ENCODE peak calls at places on chromosomes 1 and 21, in four cellular contexts. V is mesenchymal stem cell, O is tibial artery, S is adipocyte. Y is an unnamed sample. For H3K4me1, the result is how much of the 10 kb centered on the place peaks cover.

GRCh38 chr21:23402929-23403520 is 2204.3 kb downstream of the MRPL39 start:
- DNase-seq in O (no peak), S (no peak), V (no peak), Y (no peak)

GRCh38 chr21:14675774-14676530 is 129.8 kb upstream of the SAMSN1 start:
- DNase-seq in S (no peak), V (no peak), O (no peak), Y (no peak)

GRCh38 chr1:38088366-38088765 is 41.8 kb upstream of the POU3F1 start:
- DNase-seq in O (no peak), V (no peak), S (no peak), Y (no peak)

GRCh38 chr1:43938892-43939587 is 5.4 kb downstream of the ARTN start:
- DNase-seq in V (no peak), O (no peak), S (no peak), Y (no peak)

GRCh38 chr1:27527223-27527856 is 37.4 kb upstream of the WASF2 start:
- DNase-seq in V (peak), S (no peak), O (peak), Y (no peak)

GRCh38 chr1:100612540-100612939 is 74.6 kb downstream of the GPR88 start:
- DNase-seq in S (no peak), V (no peak), O (no peak), Y (no peak)

GRCh38 chr1:178684542-178685000 is 40.5 kb upstream of the RALGPS2 start:
- DNase-seq in S (peak), V (peak), O (no peak), Y (peak)

GRCh38 chr21:46160563-46161179 is 5.3 kb upstream of the FTCD start:
- DNase-seq in V (no peak), O (peak), S (no peak), Y (no peak)

GRCh38 chr1:226975259-226975908 is 35.3 kb downstream of the COQ8A start:
- DNase-seq in S (no peak), V (no peak), O (no peak), Y (no peak)

GRCh38 chr1:154599658-154600057 is 8.3 kb downstream of the ADAR start:
- DNase-seq in O (no peak), V (peak), S (no peak), Y (no peak)

GRCh38 chr1:175725684-175726083 is 17.7 kb downstream of the TNR start:
- DNase-seq in S (peak), V (peak), O (no peak), Y (peak)

GRCh38 chr1:1165485-1165884 is 8.2 kb upstream of the TTLL10 start:
- DNase-seq in V (no peak), S (no peak), O (no peak), Y (peak)
- H3K4me1 ChIP-seq in V (half or more), S (under half), O (under half), Y (under half)

GRCh38 chr1:2278591-2279209 is 50.6 kb downstream of the SKI start:
- DNase-seq in V (no peak), S (no peak), O (no peak), Y (no peak)

GRCh38 chr1:2277741-2278488 is 49.8 kb downstream of the SKI start:
- DNase-seq in V (peak), O (no peak), S (peak), Y (no peak)

GRCh38 chr1:2282556-2283270 is 54.6 kb downstream of the SKI start:
- DNase-seq in V (no peak), O (no peak), S (no peak), Y (no peak)

GRCh38 chr1:2279210-2279639 is 51.1 kb downstream of the SKI start:
- DNase-seq in V (peak), S (peak), O (no peak), Y (no peak)

GRCh38 chr1:2279882-2280281 is 51.8 kb downstream of the SKI start:
- DNase-seq in O (no peak), S (no peak), V (no peak), Y (no peak)
- H3K4me1 ChIP-seq in O (half or more), S (half or more), V (half or more), Y (under half)

GRCh38 chr1:16117369-16117768 is 38.5 kb downstream of the EPHA2 start:
- DNase-seq in V (no peak), O (no peak), S (no peak), Y (no peak)
- H3K4me1 ChIP-seq in V (half or more), O (under half), S (under half), Y (under half)

GRCh38 chr1:54329337-54329954 is 76.7 kb downstream of the SSBP3 start:
- DNase-seq in S (no peak), O (no peak), V (peak), Y (no peak)

GRCh38 chr1:54328117-54328636 is 78.0 kb downstream of the SSBP3 start:
- DNase-seq in S (no peak), V (peak), O (no peak), Y (no peak)

GRCh38 chr1:54326577-54327385 is 79.4 kb downstream of the SSBP3 start:
- DNase-seq in V (peak), O (no peak), S (no peak), Y (no peak)

GRCh38 chr1:54325705-54326461 is 80.3 kb downstream of the SSBP3 start:
- DNase-seq in V (no peak), S (no peak), O (no peak), Y (no peak)

GRCh38 chr1:54327386-54328116 is 78.6 kb downstream of the SSBP3 start:
- DNase-seq in V (peak), S (peak), O (no peak), Y (no peak)
- H3K4me1 ChIP-seq in V (under half), S (half or more), O (half or more), Y (under half)

DNA sequence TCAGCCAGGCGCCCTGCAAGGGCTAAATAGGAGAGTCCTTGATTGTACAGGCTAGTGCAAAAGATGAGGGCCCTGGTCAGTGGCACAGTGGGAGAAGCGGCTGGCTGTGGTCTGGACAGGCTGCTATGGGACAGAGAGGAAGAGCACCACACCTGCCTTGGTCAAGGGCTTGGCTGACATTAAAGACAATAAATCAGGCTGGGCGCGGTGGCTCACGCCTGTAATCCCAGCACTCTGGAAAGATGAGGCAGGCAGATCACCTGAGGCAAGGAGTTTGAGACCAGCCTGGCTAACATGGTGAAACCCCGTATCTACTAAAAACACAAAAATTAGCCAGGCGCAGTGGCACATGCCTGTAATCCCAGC is 62.9 kb downstream of the NID1 start:
- DNase-seq in O (no peak), V (no peak), S (no peak), Y (no peak)
- H3K4me1 ChIP-seq in O (under half), V (under half), S (under half), Y (under half)

Y was measured in PC-3.